ENCODE peak calls at places on chromosomes 12 and 14, in ten cellular contexts. One of them, this sample, is unnamed.
A peak's percentile ranks its signal among the peaks of the same experiment; 100 is the strongest.

GRCh38 chr14:104725772-104726548 is 1.9 kb downstream of the ADSS1 start:
- DNase-seq in right lobe of liver: no peak
- DNase-seq in psoas muscle: no peak
- DNase-seq in CD8-positive, alpha-beta memory T cell: no peak
- DNase-seq in lower lobe of right lung: no peak
- DNase-seq in substantia nigra: no peak
- DNase-seq in PC-9: no peak
- DNase-seq in thoracic aorta: no peak
- DNase-seq in IMR-90: no peak
- DNase-seq in AG04450: no peak
- DNase-seq in this sample: no peak

GRCh38 chr12:53677612-53678133 is 1.8 kb upstream of the ATP5MC2 start:
- DNase-seq in PC-9: no peak
- DNase-seq in thoracic aorta: no peak
- DNase-seq in lower lobe of right lung: no peak
- DNase-seq in AG04450: no peak
- DNase-seq in right lobe of liver: no peak
- DNase-seq in IMR-90: no peak
- DNase-seq in psoas muscle: no peak
- DNase-seq in CD8-positive, alpha-beta memory T cell: no peak
- DNase-seq in substantia nigra: peak; percentile 41
- DNase-seq in this sample: no peak

GRCh38 chr12:65632131-65632855 is 192.0 kb upstream of the HMGA2 start:
- DNase-seq in thoracic aorta: no peak
- DNase-seq in substantia nigra: no peak
- DNase-seq in right lobe of liver: no peak
- DNase-seq in PC-9: peak; percentile 44
- DNase-seq in psoas muscle: no peak
- DNase-seq in CD8-positive, alpha-beta memory T cell: no peak
- DNase-seq in AG04450: no peak
- DNase-seq in lower lobe of right lung: no peak
- DNase-seq in IMR-90: peak; percentile 75
- DNase-seq in this sample: no peak

GRCh38 chr12:99911076-99911475 is 73.7 kb downstream of the ANKS1B start:
- DNase-seq in AG04450: peak; percentile 65
- DNase-seq in lower lobe of right lung: no peak
- DNase-seq in right lobe of liver: no peak
- DNase-seq in substantia nigra: no peak
- DNase-seq in PC-9: no peak
- DNase-seq in CD8-positive, alpha-beta memory T cell: no peak
- DNase-seq in psoas muscle: no peak
- DNase-seq in IMR-90: peak; percentile 89
- DNase-seq in thoracic aorta: peak; percentile 3
- DNase-seq in this sample: peak; percentile 80

GRCh38 chr12:107330901-107331431 is 237.6 kb upstream of the CRY1 start:
- DNase-seq in right lobe of liver: no peak
- DNase-seq in psoas muscle: no peak
- DNase-seq in IMR-90: no peak
- DNase-seq in thoracic aorta: no peak
- DNase-seq in PC-9: peak; percentile 41
- DNase-seq in CD8-positive, alpha-beta memory T cell: no peak
- DNase-seq in AG04450: no peak
- DNase-seq in lower lobe of right lung: no peak
- DNase-seq in substantia nigra: no peak
- DNase-seq in this sample: no peak

GRCh38 chr12:64625243-64626077 is 15.2 kb downstream of the RASSF3 start:
- DNase-seq in IMR-90: peak; percentile 94
- DNase-seq in lower lobe of right lung: no peak
- DNase-seq in substantia nigra: peak; percentile 11
- DNase-seq in right lobe of liver: peak; percentile 69
- DNase-seq in PC-9: peak; percentile 99
- DNase-seq in CD8-positive, alpha-beta memory T cell: no peak
- DNase-seq in psoas muscle: peak; percentile 48
- DNase-seq in thoracic aorta: peak; percentile 58
- DNase-seq in AG04450: peak; percentile 76
- DNase-seq in this sample: peak; percentile 69

GRCh38 chr14:91580886-91581615 is 70.9 kb upstream of the PPP4R3A start:
- DNase-seq in substantia nigra: no peak
- DNase-seq in AG04450: no peak
- DNase-seq in PC-9: no peak
- DNase-seq in psoas muscle: no peak
- DNase-seq in CD8-positive, alpha-beta memory T cell: no peak
- DNase-seq in lower lobe of right lung: no peak
- DNase-seq in right lobe of liver: no peak
- DNase-seq in thoracic aorta: no peak
- DNase-seq in IMR-90: no peak
- DNase-seq in this sample: no peak

GRCh38 chr12:19771858-19772257 is 332.6 kb downstream of the AEBP2 start:
- DNase-seq in thoracic aorta: no peak
- DNase-seq in substantia nigra: no peak
- DNase-seq in lower lobe of right lung: no peak
- DNase-seq in IMR-90: peak; percentile 82
- DNase-seq in PC-9: no peak
- DNase-seq in CD8-positive, alpha-beta memory T cell: no peak
- DNase-seq in right lobe of liver: no peak
- DNase-seq in AG04450: peak; percentile 36
- DNase-seq in psoas muscle: no peak
- DNase-seq in this sample: peak; percentile 64

GRCh38 chr12:71157601-71158233 is at the start of gene TSPAN8:
- DNase-seq in substantia nigra: no peak
- DNase-seq in psoas muscle: no peak
- DNase-seq in lower lobe of right lung: no peak
- DNase-seq in AG04450: no peak
- DNase-seq in thoracic aorta: no peak
- DNase-seq in IMR-90: no peak
- DNase-seq in right lobe of liver: no peak
- DNase-seq in PC-9: no peak
- DNase-seq in CD8-positive, alpha-beta memory T cell: no peak
- DNase-seq in this sample: no peak

GRCh38 chr14:94056579-94057308 is 24.3 kb downstream of the DDX24 start:
- DNase-seq in CD8-positive, alpha-beta memory T cell: no peak
- DNase-seq in substantia nigra: no peak
- DNase-seq in AG04450: no peak
- DNase-seq in right lobe of liver: no peak
- DNase-seq in lower lobe of right lung: no peak
- DNase-seq in psoas muscle: no peak
- DNase-seq in IMR-90: no peak
- DNase-seq in thoracic aorta: no peak
- DNase-seq in PC-9: no peak
- DNase-seq in this sample: no peak

GRCh38 chr14:35549551-35549950 is 15.6 kb downstream of the INSM2 start:
- DNase-seq in thoracic aorta: no peak
- DNase-seq in IMR-90: no peak
- DNase-seq in PC-9: no peak
- DNase-seq in right lobe of liver: no peak
- DNase-seq in AG04450: no peak
- DNase-seq in substantia nigra: no peak
- DNase-seq in lower lobe of right lung: no peak
- DNase-seq in psoas muscle: no peak
- DNase-seq in CD8-positive, alpha-beta memory T cell: no peak
- DNase-seq in this sample: no peak

GRCh38 chr14:101174980-101175606 is 271.6 kb upstream of the RTL1 start:
- DNase-seq in thoracic aorta: no peak
- DNase-seq in lower lobe of right lung: no peak
- DNase-seq in PC-9: no peak
- DNase-seq in substantia nigra: no peak
- DNase-seq in psoas muscle: no peak
- DNase-seq in right lobe of liver: no peak
- DNase-seq in CD8-positive, alpha-beta memory T cell: no peak
- DNase-seq in IMR-90: no peak
- DNase-seq in AG04450: no peak
- DNase-seq in this sample: no peak

GRCh38 chr14:97298331-97298730 is 501.1 kb downstream of the VRK1 start:
- DNase-seq in CD8-positive, alpha-beta memory T cell: no peak
- DNase-seq in substantia nigra: no peak
- DNase-seq in psoas muscle: no peak
- DNase-seq in right lobe of liver: no peak
- DNase-seq in IMR-90: no peak
- DNase-seq in AG04450: no peak
- DNase-seq in PC-9: no peak
- DNase-seq in thoracic aorta: no peak
- DNase-seq in lower lobe of right lung: no peak
- DNase-seq in this sample: no peak

GRCh38 chr14:90193925-90194324 is 62.4 kb upstream of the PSMC1 start:
- DNase-seq in IMR-90: no peak
- DNase-seq in PC-9: no peak
- DNase-seq in right lobe of liver: no peak
- DNase-seq in CD8-positive, alpha-beta memory T cell: no peak
- DNase-seq in substantia nigra: no peak
- DNase-seq in thoracic aorta: no peak
- DNase-seq in psoas muscle: no peak
- DNase-seq in AG04450: no peak
- DNase-seq in lower lobe of right lung: no peak
- DNase-seq in this sample: no peak

GRCh38 chr12:48053122-48053521 is 48.8 kb upstream of the COL2A1 start:
- DNase-seq in psoas muscle: no peak
- DNase-seq in IMR-90: no peak
- DNase-seq in right lobe of liver: no peak
- DNase-seq in PC-9: no peak
- DNase-seq in AG04450: no peak
- DNase-seq in lower lobe of right lung: no peak
- DNase-seq in thoracic aorta: no peak
- DNase-seq in substantia nigra: no peak
- DNase-seq in CD8-positive, alpha-beta memory T cell: no peak
- DNase-seq in this sample: peak; percentile 88

GRCh38 chr14:69816216-69816615 is 19.2 kb upstream of the SLC10A1 start:
- DNase-seq in CD8-positive, alpha-beta memory T cell: no peak
- DNase-seq in substantia nigra: no peak
- DNase-seq in right lobe of liver: no peak
- DNase-seq in thoracic aorta: no peak
- DNase-seq in PC-9: no peak
- DNase-seq in AG04450: no peak
- DNase-seq in lower lobe of right lung: no peak
- DNase-seq in psoas muscle: no peak
- DNase-seq in IMR-90: no peak
- DNase-seq in this sample: no peak
- H3K27ac ChIP-seq in CD8-positive, alpha-beta memory T cell: no peak overlapping the region
- H3K27ac ChIP-seq in substantia nigra: no peak overlapping the region
- H3K27ac ChIP-seq in right lobe of liver: no peak overlapping the region
- H3K27ac ChIP-seq in thoracic aorta: no peak overlapping the region
- H3K27ac ChIP-seq in PC-9: no peak overlapping the region
- H3K27ac ChIP-seq in AG04450: no peak overlapping the region
- H3K27ac ChIP-seq in lower lobe of right lung: no peak overlapping the region
- H3K27ac ChIP-seq in psoas muscle: no peak overlapping the region
- H3K27ac ChIP-seq in IMR-90: no peak overlapping the region
- H3K27ac ChIP-seq in this sample: no peak overlapping the region

GRCh38 chr12:2933586-2933985 is 25.6 kb upstream of the TEAD4 start:
- DNase-seq in thoracic aorta: no peak
- DNase-seq in psoas muscle: no peak
- DNase-seq in AG04450: no peak
- DNase-seq in CD8-positive, alpha-beta memory T cell: no peak
- DNase-seq in IMR-90: no peak
- DNase-seq in PC-9: no peak
- DNase-seq in right lobe of liver: no peak
- DNase-seq in substantia nigra: no peak
- DNase-seq in lower lobe of right lung: no peak
- DNase-seq in this sample: no peak

GRCh38 chr12:2940564-2940963 is 18.6 kb upstream of the TEAD4 start:
- DNase-seq in CD8-positive, alpha-beta memory T cell: no peak
- DNase-seq in right lobe of liver: no peak
- DNase-seq in lower lobe of right lung: no peak
- DNase-seq in psoas muscle: no peak
- DNase-seq in thoracic aorta: no peak
- DNase-seq in AG04450: no peak
- DNase-seq in IMR-90: no peak
- DNase-seq in PC-9: no peak
- DNase-seq in substantia nigra: no peak
- DNase-seq in this sample: no peak

GRCh38 chr12:2934371-2934770 is 24.8 kb upstream of the TEAD4 start:
- DNase-seq in right lobe of liver: no peak
- DNase-seq in substantia nigra: no peak
- DNase-seq in IMR-90: no peak
- DNase-seq in psoas muscle: no peak
- DNase-seq in CD8-positive, alpha-beta memory T cell: no peak
- DNase-seq in thoracic aorta: no peak
- DNase-seq in AG04450: no peak
- DNase-seq in lower lobe of right lung: no peak
- DNase-seq in PC-9: no peak
- DNase-seq in this sample: no peak

GRCh38 chr12:2937500-2937899 is 21.7 kb upstream of the TEAD4 start:
- DNase-seq in right lobe of liver: no peak
- DNase-seq in substantia nigra: no peak
- DNase-seq in CD8-positive, alpha-beta memory T cell: no peak
- DNase-seq in PC-9: no peak
- DNase-seq in IMR-90: no peak
- DNase-seq in AG04450: no peak
- DNase-seq in thoracic aorta: no peak
- DNase-seq in lower lobe of right lung: no peak
- DNase-seq in psoas muscle: no peak
- DNase-seq in this sample: no peak

GRCh38 chr12:2936301-2936700 is 22.9 kb upstream of the TEAD4 start:
- DNase-seq in lower lobe of right lung: no peak
- DNase-seq in IMR-90: no peak
- DNase-seq in thoracic aorta: no peak
- DNase-seq in psoas muscle: no peak
- DNase-seq in CD8-positive, alpha-beta memory T cell: no peak
- DNase-seq in PC-9: no peak
- DNase-seq in right lobe of liver: no peak
- DNase-seq in AG04450: no peak
- DNase-seq in substantia nigra: no peak
- DNase-seq in this sample: no peak
- H3K27ac ChIP-seq in lower lobe of right lung: no peak overlapping the region
- H3K27ac ChIP-seq in IMR-90: no peak overlapping the region
- H3K27ac ChIP-seq in thoracic aorta: no peak overlapping the region
- H3K27ac ChIP-seq in psoas muscle: no peak overlapping the region
- H3K27ac ChIP-seq in CD8-positive, alpha-beta memory T cell: no peak overlapping the region
- H3K27ac ChIP-seq in PC-9: no peak overlapping the region
- H3K27ac ChIP-seq in right lobe of liver: no peak overlapping the region
- H3K27ac ChIP-seq in AG04450: no peak overlapping the region
- H3K27ac ChIP-seq in substantia nigra: no peak overlapping the region
- H3K27ac ChIP-seq in this sample: no peak overlapping the region

DNA sequence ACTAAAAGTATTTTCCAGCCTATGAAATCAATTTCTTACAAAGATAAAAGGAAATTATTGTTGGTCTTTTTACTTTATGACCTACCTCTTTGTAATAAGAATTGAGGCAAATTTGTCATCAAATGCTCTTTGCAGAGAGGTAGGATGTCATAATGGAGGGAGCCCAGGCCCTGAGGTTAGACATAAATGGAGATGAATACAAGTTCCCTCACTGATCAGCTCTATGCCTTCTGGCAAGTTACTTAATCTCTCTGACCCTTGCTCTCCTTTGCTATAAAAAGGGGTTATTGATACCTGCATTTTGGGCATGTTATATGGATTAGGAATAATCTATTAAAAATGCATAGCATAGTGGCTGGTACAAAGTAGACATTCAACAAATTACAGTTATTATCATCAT is 146.9 kb upstream of the KRR1 start:
- DNase-seq in PC-9: no peak
- DNase-seq in CD8-positive, alpha-beta memory T cell: no peak
- DNase-seq in lower lobe of right lung: no peak
- DNase-seq in IMR-90: no peak
- DNase-seq in thoracic aorta: no peak
- DNase-seq in AG04450: no peak
- DNase-seq in psoas muscle: no peak
- DNase-seq in substantia nigra: no peak
- DNase-seq in right lobe of liver: no peak
- DNase-seq in this sample: no peak
- H3K27ac ChIP-seq in PC-9: no peak overlapping the region
- H3K27ac ChIP-seq in CD8-positive, alpha-beta memory T cell: no peak overlapping the region
- H3K27ac ChIP-seq in lower lobe of right lung: no peak overlapping the region
- H3K27ac ChIP-seq in IMR-90: peak overlapping the region; percentile 64
- H3K27ac ChIP-seq in thoracic aorta: no peak overlapping the region
- H3K27ac ChIP-seq in AG04450: peak overlapping the region; percentile 66
- H3K27ac ChIP-seq in psoas muscle: no peak overlapping the region
- H3K27ac ChIP-seq in substantia nigra: peak overlapping the region; percentile 31
- H3K27ac ChIP-seq in right lobe of liver: no peak overlapping the region
- H3K27ac ChIP-seq in this sample: peak overlapping the region; percentile 69

GRCh38 chr14:61338457-61338856 is 17.1 kb downstream of the PRKCH start:
- DNase-seq in psoas muscle: no peak
- DNase-seq in thoracic aorta: no peak
- DNase-seq in IMR-90: no peak
- DNase-seq in PC-9: no peak
- DNase-seq in CD8-positive, alpha-beta memory T cell: no peak
- DNase-seq in right lobe of liver: no peak
- DNase-seq in lower lobe of right lung: no peak
- DNase-seq in substantia nigra: no peak
- DNase-seq in AG04450: no peak
- DNase-seq in this sample: no peak
- H3K27ac ChIP-seq in psoas muscle: no peak overlapping the region
- H3K27ac ChIP-seq in thoracic aorta: no peak overlapping the region
- H3K27ac ChIP-seq in IMR-90: no peak overlapping the region
- H3K27ac ChIP-seq in PC-9: no peak overlapping the region
- H3K27ac ChIP-seq in CD8-positive, alpha-beta memory T cell: peak overlapping the region; percentile 52
- H3K27ac ChIP-seq in right lobe of liver: no peak overlapping the region
- H3K27ac ChIP-seq in lower lobe of right lung: no peak overlapping the region
- H3K27ac ChIP-seq in substantia nigra: no peak overlapping the region
- H3K27ac ChIP-seq in AG04450: no peak overlapping the region
- H3K27ac ChIP-seq in this sample: no peak overlapping the region